ENCODE peak calls at places on chromosomes 11 and 22, in ten cellular contexts. Z is CD4-positive, CD25-positive, alpha-beta regulatory T cell; P is stomach; N is uterus; G is adrenal gland; O is dorsolateral prefrontal cortex; T is tibial artery; S is IMR-90; H is fibroblast of lung; C is caudate nucleus. W is an unnamed sample.

GRCh38 chr11:59667812-59668187 is 1.0 kb downstream of the PATL1 start:
- DNase-seq in T (no peak), P (no peak), G (no peak), H (no peak), O (no peak), S (no peak), N (no peak), C (no peak), Z (no peak), W (no peak)

GRCh38 chr11:120186799-120187591 is 23.8 kb upstream of the OAF start:
- DNase-seq in T (no peak), O (no peak), H (peak), N (peak), G (no peak), P (peak), C (no peak), Z (no peak), S (peak), W (peak)

GRCh38 chr11:36684840-36685800 is 87.1 kb upstream of the RAG2 start:
- DNase-seq in P (no peak), G (no peak), Z (peak), H (no peak), N (no peak), S (no peak), O (no peak), T (no peak), C (no peak), W (no peak)

GRCh38 chr22:36404436-36404835 is 16.7 kb upstream of the MYH9 start:
- DNase-seq in N (no peak), G (no peak), T (no peak), O (no peak), C (no peak), S (no peak), H (no peak), P (no peak), Z (no peak), W (no peak)

GRCh38 chr22:42648368-42649260 is 578 bp downstream of the CYB5R3 start:
- DNase-seq in P (peak), Z (peak), G (peak), T (peak), C (no peak), H (peak), S (no peak), O (no peak), N (no peak), W (no peak)

GRCh38 chr11:105911454-105911853 is 110.6 kb downstream of the MSANTD4 start:
- DNase-seq in T (no peak), H (no peak), O (no peak), S (peak), Z (no peak), P (no peak), C (no peak), G (no peak), N (no peak), W (no peak)

GRCh38 chr11:75920886-75921285 is 105.9 kb downstream of the UVRAG start:
- DNase-seq in O (no peak), P (no peak), H (no peak), Z (no peak), C (no peak), N (no peak), G (no peak), T (no peak), S (no peak), W (no peak)

GRCh38 chr22:39428597-39429071 is 28.2 kb upstream of the MGAT3 start:
- DNase-seq in H (peak), P (no peak), T (no peak), Z (no peak), C (no peak), G (no peak), O (no peak), N (no peak), S (no peak), W (no peak)

GRCh38 chr22:23305922-23306374 is 125.6 kb downstream of the BCR start:
- DNase-seq in Z (no peak), O (peak), S (peak), C (peak), T (peak), P (peak), H (peak), N (peak), G (peak), W (no peak)

GRCh38 chr11:67484847-67485311 is 2.1 kb downstream of the AIP start:
- DNase-seq in H (no peak), S (no peak), T (no peak), Z (peak), G (no peak), N (no peak), P (no peak), C (no peak), O (no peak), W (no peak)

GRCh38 chr11:59263225-59263894 is 50.6 kb upstream of the MPEG1 start:
- DNase-seq in T (no peak), O (no peak), Z (peak), G (no peak), C (no peak), N (no peak), P (peak), H (no peak), S (no peak), W (no peak)

GRCh38 chr11:84720706-84721402 is 906.3 kb downstream of the DLG2 start:
- DNase-seq in G (peak), N (peak), Z (no peak), P (no peak), S (no peak), H (peak), O (no peak), C (peak), T (peak), W (no peak)

GRCh38 chr11:20077973-20078372 is 82.3 kb downstream of the DBX1 start:
- DNase-seq in H (no peak), Z (no peak), S (no peak), T (no peak), P (no peak), N (no peak), O (no peak), C (no peak), G (no peak), W (no peak)

GRCh38 chr22:41382610-41383009 is 868 bp downstream of the TEF start:
- DNase-seq in Z (no peak), N (no peak), C (no peak), G (peak), H (no peak), T (no peak), P (no peak), S (no peak), O (no peak), W (no peak)

GRCh38 chr11:4087551-4087950 is 7.0 kb upstream of the RRM1 start:
- DNase-seq in N (no peak), Z (no peak), T (no peak), S (peak), C (no peak), O (no peak), G (no peak), H (peak), P (no peak), W (no peak)

GRCh38 chr22:24772493-24773220 is 1.9 kb downstream of the PIWIL3 start:
- DNase-seq in P (no peak), H (peak), C (no peak), T (no peak), O (no peak), S (peak), Z (no peak), G (no peak), N (no peak), W (no peak)

GRCh38 chr11:73420136-73420535 is 43.9 kb downstream of the RELT start:
- DNase-seq in G (no peak), N (no peak), O (no peak), Z (no peak), T (no peak), P (no peak), H (no peak), S (no peak), C (no peak), W (no peak)

GRCh38 chr11:125303186-125303585 is 138.6 kb downstream of the PKNOX2 start:
- DNase-seq in G (no peak), S (no peak), N (no peak), H (no peak), C (no peak), T (no peak), O (no peak), Z (no peak), P (no peak), W (no peak)

GRCh38 chr11:2814751-2815150 is 70.8 kb downstream of the CDKN1C start:
- DNase-seq in H (no peak), T (no peak), O (no peak), S (no peak), G (no peak), P (no peak), Z (no peak), N (no peak), C (no peak), W (no peak)

GRCh38 chr11:64881476-64881875 is 3.1 kb upstream of the EHD1 start:
- DNase-seq in O (no peak), G (no peak), C (no peak), P (no peak), H (no peak), Z (no peak), T (no peak), S (no peak), N (no peak), W (peak)

GRCh38 chr11:64590763-64591221 is at the start of gene SLC22A12:
- DNase-seq in C (no peak), T (no peak), O (no peak), H (no peak), G (no peak), S (no peak), Z (no peak), N (no peak), P (no peak), W (no peak)

GRCh38 chr22:31585161-31585859 is 76.7 kb downstream of the PISD start:
- DNase-seq in T (no peak), N (no peak), G (no peak), P (no peak), H (peak), O (no peak), Z (peak), C (no peak), S (peak), W (no peak)

GRCh38 chr22:31586137-31586920 is 75.7 kb downstream of the PISD start:
- DNase-seq in P (no peak), N (no peak), G (no peak), H (peak), T (no peak), C (no peak), O (no peak), S (peak), Z (no peak), W (no peak)

GRCh38 chr22:31588970-31589675 is 72.9 kb downstream of the PISD start:
- DNase-seq in N (no peak), P (no peak), S (no peak), O (no peak), G (no peak), C (no peak), T (no peak), H (no peak), Z (no peak), W (no peak)

GRCh38 chr22:31583861-31584485 is 78.0 kb downstream of the PISD start:
- DNase-seq in N (no peak), H (peak), P (no peak), C (no peak), G (no peak), Z (no peak), O (no peak), T (no peak), S (peak), W (no peak)

DNA sequence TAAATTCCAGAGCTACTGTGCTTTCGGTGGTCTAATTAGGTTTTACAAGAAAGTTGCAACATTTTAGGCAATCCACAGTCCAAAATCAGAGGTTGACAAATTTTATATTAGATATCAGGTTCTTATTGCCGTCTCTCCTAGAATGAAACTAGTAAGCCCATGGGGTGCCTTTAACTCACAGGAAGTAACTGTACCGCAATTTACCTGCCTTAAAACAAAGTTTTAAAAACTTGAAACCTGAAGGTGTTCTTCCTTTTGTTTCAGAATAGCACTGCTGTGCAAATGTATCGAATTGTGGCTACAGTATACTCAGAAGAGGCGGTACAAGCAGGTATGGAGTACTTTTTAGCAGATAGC is 77.2 kb downstream of the PISD start:
- DNase-seq in N (no peak), T (no peak), C (no peak), O (no peak), G (no peak), P (no peak), H (no peak), Z (peak), S (no peak), W (no peak)
- H3K27ac ChIP-seq in N (no peak), T (peak), C (no peak), O (no peak), G (no peak), P (no peak), H (no peak), Z (peak), S (peak), W (no peak)

GRCh38 chr22:47290706-47291430 is 528.4 kb downstream of the TBC1D22A start:
- DNase-seq in C (no peak), O (no peak), Z (no peak), P (no peak), T (peak), S (no peak), H (no peak), G (no peak), N (peak), W (no peak)

GRCh38 chr22:47287516-47287915 is 525.1 kb downstream of the TBC1D22A start:
- DNase-seq in N (no peak), H (no peak), G (no peak), T (no peak), O (no peak), S (no peak), P (no peak), C (no peak), Z (no peak), W (no peak)

GRCh38 chr22:47286590-47286989 is 524.1 kb downstream of the TBC1D22A start:
- DNase-seq in Z (no peak), O (no peak), T (no peak), G (no peak), N (no peak), H (no peak), C (no peak), P (no peak), S (no peak), W (no peak)

GRCh38 chr22:47289316-47289985 is 527.0 kb downstream of the TBC1D22A start:
- DNase-seq in C (no peak), N (peak), Z (no peak), S (no peak), G (no peak), P (no peak), T (no peak), O (no peak), H (no peak), W (no peak)

GRCh38 chr22:47288640-47289039 is 526.2 kb downstream of the TBC1D22A start:
- DNase-seq in H (no peak), G (no peak), N (peak), S (no peak), C (no peak), Z (no peak), O (no peak), P (no peak), T (no peak), W (no peak)
- H3K27ac ChIP-seq in H (no peak), G (no peak), N (no peak), S (no peak), C (no peak), Z (no peak), O (no peak), P (no peak), T (no peak), W (no peak)

GRCh38 chr11:44868455-44869421 is 81.9 kb downstream of the TP53I11 start:
- DNase-seq in P (no peak), O (no peak), G (no peak), S (no peak), N (no peak), C (no peak), H (no peak), Z (no peak), T (no peak), W (no peak)
- H3K27ac ChIP-seq in P (no peak), O (no peak), G (no peak), S (no peak), N (peak), C (no peak), H (no peak), Z (no peak), T (no peak), W (no peak)

GRCh38 chr11:132347156-132348090 is 977.0 kb downstream of the NTM start:
- DNase-seq in S (no peak), P (no peak), G (no peak), H (no peak), Z (peak), C (no peak), T (no peak), O (no peak), N (no peak), W (no peak)
- H3K27ac ChIP-seq in S (no peak), P (no peak), G (no peak), H (no peak), Z (no peak), C (no peak), T (no peak), O (no peak), N (no peak), W (no peak)

GRCh38 chr11:17714870-17715269 is 4.5 kb upstream of the MYOD1 start:
- DNase-seq in G (no peak), N (no peak), C (no peak), T (no peak), O (no peak), P (no peak), Z (no peak), S (no peak), H (no peak), W (no peak)
- H3K27ac ChIP-seq in G (no peak), N (no peak), C (no peak), T (no peak), O (no peak), P (no peak), Z (no peak), S (no peak), H (no peak), W (no peak)

GRCh38 chr22:45572444-45572843 is 69.8 kb downstream of the FBLN1 start:
- DNase-seq in T (no peak), N (no peak), S (no peak), P (no peak), O (no peak), G (no peak), Z (no peak), H (no peak), C (no peak), W (peak)
- H3K27ac ChIP-seq in T (no peak), N (no peak), S (no peak), P (no peak), O (no peak), G (no peak), Z (no peak), H (no peak), C (no peak), W (peak)

GRCh38 chr11:35594680-35595079 is 23.6 kb upstream of the FJX1 start:
- DNase-seq in G (no peak), Z (no peak), H (no peak), T (no peak), C (no peak), N (no peak), S (no peak), O (no peak), P (no peak), W (no peak)
- H3K27ac ChIP-seq in G (no peak), Z (no peak), H (no peak), T (no peak), C (no peak), N (no peak), S (no peak), O (no peak), P (no peak), W (no peak)

DNA sequence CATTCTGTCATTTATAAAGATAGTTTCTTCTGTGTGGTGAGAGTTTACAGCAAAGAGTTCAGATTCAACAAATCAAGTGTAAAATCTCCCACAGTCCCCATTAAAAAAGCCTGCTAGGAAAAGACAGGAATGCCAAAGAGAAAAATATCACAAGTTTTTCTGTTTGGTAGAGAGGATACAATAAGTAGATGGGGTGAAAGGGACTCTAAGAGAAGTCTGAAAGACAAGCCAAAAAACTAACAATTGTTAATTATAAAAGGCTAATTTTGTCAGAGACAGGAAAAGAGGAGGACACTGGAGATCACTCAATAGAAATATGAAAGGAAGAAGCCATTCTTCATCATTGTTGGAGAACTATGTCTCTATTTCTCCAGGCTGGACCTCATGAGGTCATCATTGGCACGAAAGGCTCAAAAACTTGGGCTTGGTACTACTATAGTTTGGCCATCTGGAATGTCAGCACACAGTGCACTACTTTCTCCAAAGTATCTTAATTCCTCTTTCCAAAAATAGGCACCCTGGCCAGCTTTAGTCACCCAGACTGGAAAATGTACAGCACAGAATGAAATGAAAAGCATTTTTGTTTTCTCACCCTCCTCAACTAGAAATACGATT is 512 bp upstream of the SOX6 start:
- DNase-seq in H (peak), Z (no peak), S (peak), G (no peak), T (peak), P (no peak), N (no peak), O (no peak), C (no peak), W (no peak)
- H3K27ac ChIP-seq in H (no peak), Z (no peak), S (no peak), G (no peak), T (peak), P (no peak), N (no peak), O (no peak), C (peak), W (no peak)

GRCh38 chr11:10805741-10806140 is 3.0 kb downstream of the EIF4G2 start:
- DNase-seq in T (no peak), C (no peak), G (no peak), H (no peak), P (no peak), Z (no peak), N (no peak), O (no peak), S (no peak), W (no peak)
- H3K27ac ChIP-seq in T (peak), C (no peak), G (no peak), H (no peak), P (no peak), Z (peak), N (no peak), O (no peak), S (no peak), W (peak)

GRCh38 chr11:131073167-131073566 is 156.9 kb upstream of the SNX19 start:
- DNase-seq in P (no peak), Z (no peak), N (no peak), C (no peak), T (no peak), S (peak), H (no peak), G (no peak), O (no peak), W (no peak)
- H3K27ac ChIP-seq in P (no peak), Z (no peak), N (no peak), C (no peak), T (no peak), S (no peak), H (no peak), G (no peak), O (no peak), W (no peak)

W was measured in epithelial cell of prostate.